ENCODE peak calls at places on chromosomes 11 and 22, in eight cellular contexts. Y is upper lobe of right lung; P is neural progenitor cell; U is lower leg skin; K is lung; J is CD8-positive, alpha-beta T cell; L is foreskin keratinocyte; A is brain microvascular endothelial cell. O is an unnamed sample.

GRCh38 chr22:41237707-41238569 is 2.8 kb downstream of the CHADL start:
- DNase-seq in P (peak), A (no peak), J (peak), Y (peak), L (peak), K (peak), U (no peak), O (no peak)

GRCh38 chr11:12329169-12329568 is 48.2 kb upstream of the PARVA start:
- DNase-seq in A (no peak), Y (no peak), J (no peak), P (no peak), U (no peak), K (no peak), L (no peak), O (no peak)

GRCh38 chr22:29143848-29144785 is 61.6 kb upstream of the EMID1 start:
- DNase-seq in U (peak), Y (no peak), K (no peak), A (no peak), P (no peak), L (no peak), J (no peak), O (no peak)

GRCh38 chr11:31870609-31871309 is 59.6 kb upstream of the PAX6 start:
- DNase-seq in Y (no peak), P (peak), L (no peak), A (peak), U (peak), K (peak), J (peak), O (no peak)

GRCh38 chr11:71263391-71263790 is 11.0 kb upstream of the SHANK2 start:
- DNase-seq in A (peak), P (no peak), L (no peak), K (no peak), Y (no peak), J (no peak), U (no peak), O (no peak)

GRCh38 chr22:18024276-18024939 is at the start of gene MICAL3:
- DNase-seq in K (peak), Y (peak), P (peak), U (no peak), L (peak), A (no peak), J (peak), O (peak)

GRCh38 chr11:131488208-131488607 is 117.8 kb downstream of the NTM start:
- DNase-seq in K (no peak), Y (no peak), A (no peak), U (no peak), L (no peak), P (no peak), J (no peak), O (no peak)

GRCh38 chr11:29352273-29352672 is 664.6 kb downstream of the KCNA4 start:
- DNase-seq in A (no peak), K (no peak), L (peak), J (no peak), U (no peak), Y (no peak), P (peak), O (no peak)

GRCh38 chr11:112265659-112266409 is 5.2 kb upstream of the PLET1 start:
- DNase-seq in K (no peak), P (no peak), Y (no peak), A (no peak), J (no peak), U (no peak), L (no peak), O (no peak)

GRCh38 chr22:23419151-23419550 is 160.9 kb downstream of the IGLL1 start:
- DNase-seq in K (no peak), U (no peak), L (no peak), A (no peak), P (no peak), Y (no peak), J (no peak), O (no peak)

GRCh38 chr11:12606597-12606996 is 67.6 kb upstream of the TEAD1 start:
- DNase-seq in A (peak), J (no peak), L (peak), K (no peak), Y (no peak), P (no peak), U (no peak), O (no peak)

GRCh38 chr11:107705027-107705426 is 6.8 kb downstream of the SLN start:
- DNase-seq in Y (no peak), U (no peak), K (no peak), J (no peak), A (peak), P (no peak), L (peak), O (no peak)

GRCh38 chr11:3865388-3866193 is 10.1 kb downstream of the STIM1 start:
- DNase-seq in P (no peak), J (no peak), L (peak), A (peak), U (no peak), K (no peak), Y (no peak), O (no peak)

GRCh38 chr22:35604671-35605457 is 12.3 kb downstream of the MB start:
- DNase-seq in U (no peak), P (no peak), J (no peak), L (no peak), Y (no peak), K (no peak), A (peak), O (no peak)

GRCh38 chr11:57348052-57348451 is 9.9 kb downstream of the P2RX3 start:
- DNase-seq in K (no peak), Y (no peak), J (no peak), A (no peak), L (no peak), U (no peak), P (no peak), O (no peak)
- TF ChIP-seq CTCF in K (no peak), Y (no peak), J (no peak), A (no peak), L (no peak), U (no peak), P (no peak), O (no peak)

DNA sequence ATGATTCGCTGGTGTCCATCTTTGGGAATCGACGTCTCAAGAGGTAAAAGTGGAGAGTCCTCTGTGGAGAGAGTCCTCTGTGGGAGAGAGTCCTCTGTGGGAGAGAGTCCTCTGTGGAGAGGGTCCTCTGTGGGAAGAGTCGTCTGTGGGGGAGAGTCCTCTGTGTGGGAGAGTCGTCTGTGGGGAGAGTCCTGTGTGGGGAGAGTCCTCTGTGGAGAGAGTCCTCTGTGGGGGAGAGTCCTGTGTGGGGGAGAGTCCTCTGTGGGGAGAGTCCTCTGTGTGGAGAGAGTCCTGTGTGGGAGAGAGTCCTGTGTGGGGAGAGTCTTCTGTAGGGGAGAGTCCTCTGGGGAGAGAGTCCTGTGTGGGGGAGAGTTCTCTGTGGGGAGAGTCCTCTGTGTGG is 3.1 kb downstream of the PRDX5 start:
- DNase-seq in Y (no peak), P (no peak), A (no peak), K (no peak), L (no peak), J (no peak), U (no peak), O (no peak)
- TF ChIP-seq CTCF in Y (no peak), P (no peak), A (no peak), K (no peak), L (no peak), J (no peak), U (no peak), O (no peak)

GRCh38 chr22:45094826-45095225 is 68.9 kb upstream of the NUP50 start:
- DNase-seq in K (no peak), J (no peak), Y (no peak), U (no peak), L (no peak), A (no peak), P (no peak), O (no peak)

GRCh38 chr22:45098056-45098455 is 65.7 kb upstream of the NUP50 start:
- DNase-seq in U (no peak), K (no peak), Y (no peak), L (no peak), J (no peak), P (no peak), A (no peak), O (no peak)

GRCh38 chr22:45097061-45097460 is 66.7 kb upstream of the NUP50 start:
- DNase-seq in A (no peak), U (no peak), P (no peak), L (no peak), J (no peak), K (no peak), Y (no peak), O (no peak)

GRCh38 chr22:45094081-45094720 is 69.5 kb upstream of the NUP50 start:
- DNase-seq in U (no peak), J (no peak), A (no peak), L (no peak), K (no peak), Y (no peak), P (no peak), O (no peak)

DNA sequence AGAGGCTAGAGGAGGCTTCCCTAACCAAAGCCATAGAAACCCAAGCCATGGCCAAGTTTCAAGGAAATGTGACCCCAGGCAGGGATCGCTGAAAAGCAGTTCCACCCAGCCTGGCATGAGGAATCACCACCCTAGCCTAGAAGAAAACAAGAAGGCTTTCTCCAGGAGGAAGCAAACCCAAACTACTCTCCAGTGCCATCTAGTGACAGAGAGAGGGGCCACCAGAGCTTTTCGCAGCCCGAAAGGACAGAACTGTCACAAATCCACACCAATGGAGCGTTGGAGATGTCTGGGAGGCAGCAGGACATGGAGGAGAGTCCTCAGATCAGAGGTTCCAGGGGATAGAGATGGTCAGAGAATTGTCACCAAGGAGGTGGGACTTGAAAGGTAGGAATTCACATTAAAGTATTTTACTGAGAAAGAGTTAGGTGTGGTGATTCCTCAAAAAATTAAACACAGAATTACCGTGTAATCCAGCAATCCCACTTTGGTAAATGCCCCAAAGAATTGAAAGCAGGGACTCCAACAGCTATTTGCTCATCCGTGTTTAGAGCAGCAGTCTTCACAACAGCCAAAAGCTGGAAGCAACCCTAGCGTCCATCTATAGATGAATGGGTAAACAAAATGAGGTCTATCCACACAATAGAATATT is 67.3 kb upstream of the NUP50 start:
- DNase-seq in U (no peak), P (peak), Y (no peak), J (peak), A (peak), L (peak), K (peak), O (no peak)
- TF ChIP-seq CTCF in U (no peak), P (peak), Y (peak), J (peak), A (peak), L (peak), K (peak), O (peak)

GRCh38 chr11:130181295-130182272 is 22.0 kb downstream of the ST14 start:
- DNase-seq in J (no peak), K (peak), Y (no peak), U (no peak), A (peak), P (no peak), L (peak), O (no peak)
- TF ChIP-seq CTCF in J (no peak), K (no peak), Y (no peak), U (no peak), A (no peak), P (no peak), L (no peak), O (no peak)

DNA sequence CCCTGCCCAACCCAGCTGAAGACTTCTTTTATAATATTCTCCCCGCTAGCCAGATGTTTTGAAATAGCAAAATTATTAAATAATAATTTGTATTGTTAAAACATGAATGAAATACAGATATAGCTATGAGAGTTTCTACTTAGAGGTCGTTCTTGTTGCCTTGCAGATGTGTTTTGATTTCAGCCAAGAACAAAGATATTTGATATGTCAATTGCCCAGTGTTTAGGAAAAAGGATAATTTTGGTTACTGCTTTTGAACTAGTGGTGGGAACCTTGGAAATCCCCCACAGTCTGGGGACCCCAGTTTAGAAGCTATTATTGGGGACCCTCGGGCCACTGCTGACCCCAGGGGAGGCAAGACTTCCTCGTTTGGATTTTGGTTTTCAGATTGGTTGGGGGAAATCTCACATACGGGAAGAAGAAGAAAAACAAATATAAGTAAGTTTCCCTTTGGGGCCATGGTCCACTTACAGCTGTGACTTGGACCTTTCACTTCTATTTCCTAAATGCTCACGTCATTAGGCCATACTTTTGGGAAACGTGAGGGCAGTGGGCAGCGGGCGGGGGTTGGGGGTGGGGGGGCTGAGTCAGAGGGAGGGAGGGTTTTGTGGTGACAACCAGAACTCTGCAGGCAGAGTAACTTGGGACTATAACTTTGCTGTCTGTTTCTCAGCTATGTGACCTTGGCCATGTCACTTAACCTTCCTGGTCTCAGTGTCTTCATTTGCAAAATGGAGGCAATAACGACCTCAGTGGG is 37.0 kb downstream of the LDLRAD3 start:
- DNase-seq in Y (no peak), L (no peak), J (no peak), P (no peak), K (no peak), A (peak), U (no peak), O (no peak)
- TF ChIP-seq CTCF in Y (no peak), L (no peak), J (no peak), P (no peak), K (no peak), A (no peak), U (no peak), O (no peak)

DNA sequence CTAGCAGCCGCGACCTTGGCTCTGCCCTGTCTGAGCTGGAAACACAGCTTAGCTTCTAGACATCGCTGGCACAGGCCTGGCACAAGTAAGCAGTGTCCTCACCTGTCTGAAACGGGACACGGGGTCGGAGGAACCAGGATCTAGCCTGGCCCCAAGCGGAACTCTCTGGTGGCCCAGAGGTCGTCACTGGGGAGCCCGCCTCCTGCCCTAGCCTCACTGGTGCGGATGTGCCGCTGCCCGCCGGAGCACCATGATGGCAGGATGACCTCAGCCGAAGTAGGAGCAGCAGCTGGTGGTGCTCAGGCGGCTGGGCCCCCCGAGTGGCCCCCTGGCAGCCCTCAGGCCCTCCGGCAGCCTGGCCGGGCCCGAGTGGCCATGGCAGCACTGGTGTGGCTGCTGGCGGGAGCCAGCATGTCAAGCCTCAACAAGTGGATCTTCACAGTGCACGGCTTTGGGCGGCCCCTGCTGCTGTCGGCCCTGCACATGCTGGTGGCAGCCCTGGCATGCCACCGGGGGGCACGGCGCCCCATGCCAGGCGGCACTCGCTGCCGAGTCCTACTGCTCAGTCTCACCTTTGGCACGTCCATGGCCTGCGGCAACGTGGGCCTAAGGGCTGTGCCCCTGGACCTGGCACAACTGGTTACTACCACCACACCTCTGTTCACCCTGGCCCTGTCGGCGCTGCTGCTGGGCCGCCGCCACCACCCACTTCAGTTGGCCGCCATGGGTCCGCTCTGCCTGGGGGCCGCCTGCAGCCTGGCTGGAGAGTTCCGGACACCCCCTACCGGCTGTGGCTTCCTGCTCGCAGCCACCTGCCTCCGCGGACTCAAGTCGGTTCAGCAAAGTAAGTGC is 871 bp downstream of the SLC35E4 start:
- DNase-seq in Y (no peak), U (peak), J (peak), A (no peak), K (no peak), P (peak), L (peak), O (no peak)
- TF ChIP-seq CTCF in Y (no peak), U (no peak), J (no peak), A (peak), K (no peak), P (no peak), L (no peak), O (no peak)

GRCh38 chr11:119995730-119996491 is 142.0 kb downstream of the TRIM29 start:
- DNase-seq in P (no peak), Y (no peak), U (no peak), A (no peak), K (no peak), L (no peak), J (no peak), O (no peak)

GRCh38 chr11:119991669-119992068 is 146.2 kb downstream of the TRIM29 start:
- DNase-seq in P (no peak), K (no peak), Y (peak), U (no peak), L (no peak), J (no peak), A (no peak), O (no peak)

GRCh38 chr11:119992171-119993051 is 145.5 kb downstream of the TRIM29 start:
- DNase-seq in K (no peak), P (no peak), U (no peak), L (no peak), Y (peak), A (no peak), J (no peak), O (no peak)

GRCh38 chr11:119991022-119991404 is 146.9 kb downstream of the TRIM29 start:
- DNase-seq in L (no peak), P (no peak), U (no peak), A (no peak), J (no peak), Y (no peak), K (no peak), O (no peak)

GRCh38 chr11:119993732-119994131 is 144.2 kb downstream of the TRIM29 start:
- DNase-seq in P (no peak), L (peak), Y (no peak), A (no peak), U (peak), J (no peak), K (no peak), O (no peak)
- TF ChIP-seq CTCF in P (peak), L (peak), Y (no peak), A (no peak), U (no peak), J (no peak), K (no peak), O (no peak)

GRCh38 chr11:16169541-16169940 is 186.8 kb downstream of the SOX6 start:
- DNase-seq in K (no peak), L (no peak), A (no peak), Y (no peak), U (no peak), P (no peak), J (no peak), O (no peak)
- TF ChIP-seq CTCF in K (no peak), L (peak), A (no peak), Y (peak), U (no peak), P (peak), J (no peak), O (peak)

DNA sequence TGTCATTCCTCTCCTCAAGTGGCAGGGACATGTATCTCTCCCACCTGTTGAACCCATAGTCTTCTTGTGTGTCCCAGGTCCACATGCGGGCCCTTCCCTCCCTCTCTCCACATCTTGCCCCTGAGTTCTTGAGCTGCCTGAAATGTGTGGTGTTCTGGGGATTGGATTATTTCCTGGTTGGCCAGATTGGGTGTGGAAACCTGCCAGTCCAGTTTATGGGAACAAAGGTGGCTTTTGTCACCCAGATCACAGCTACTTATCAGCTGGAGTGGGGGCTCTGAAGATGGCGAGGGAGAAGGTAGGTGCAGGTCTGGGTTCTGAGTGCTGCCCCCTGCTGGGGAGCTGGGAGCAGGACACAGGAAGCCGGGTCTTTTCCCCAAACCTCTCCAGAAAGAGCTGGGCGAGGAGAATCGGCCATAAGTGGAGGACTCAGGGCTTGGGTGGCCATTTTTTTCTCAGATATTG is 14.2 kb downstream of the DTX4 start:
- DNase-seq in J (peak), P (peak), Y (peak), U (no peak), L (no peak), K (peak), A (no peak), O (no peak)
- TF ChIP-seq CTCF in J (peak), P (peak), Y (peak), U (no peak), L (peak), K (peak), A (peak), O (peak)